ENCODE peak calls at places on chromosomes 12 and 14, in six cellular contexts. Z, V, N, F, J and C are unnamed samples.

GRCh38 chr14:76810953-76811400 is 1.7 kb downstream of the ANGEL1 start:
- DNase-seq in N (peak; percentile 37), J (peak; percentile 15), V (peak; percentile 57), F (peak; percentile 35), Z (peak; percentile 68), C (no peak)

GRCh38 chr14:21846227-21846885 is 172.7 kb upstream of the OR4E1 start:
- DNase-seq in N (peak; percentile 39), Z (peak; percentile 52), F (peak; percentile 16), J (peak; percentile 61), V (peak; percentile 52), C (peak; percentile 30)

GRCh38 chr14:78399316-78399889 is 229.2 kb downstream of the NRXN3 start:
- DNase-seq in J (no peak), V (peak; percentile 36), Z (peak; percentile 37), F (no peak), N (no peak), C (no peak)

GRCh38 chr12:75706786-75707605 is 195.6 kb upstream of the KRR1 start:
- DNase-seq in V (no peak), Z (no peak), F (no peak), N (no peak), J (no peak), C (no peak)

GRCh38 chr12:93380480-93381121 is 2.9 kb downstream of the NUDT4 start:
- DNase-seq in J (no peak), N (peak; percentile 40), V (peak; percentile 63), F (no peak), Z (peak; percentile 67), C (no peak)

GRCh38 chr14:76699209-76699608 is 62.1 kb upstream of the VASH1 start:
- DNase-seq in F (no peak), V (no peak), N (no peak), J (no peak), Z (no peak), C (no peak)

GRCh38 chr12:124819080-124819479 is 44.6 kb downstream of the SCARB1 start:
- DNase-seq in Z (no peak), N (no peak), F (no peak), J (no peak), V (no peak), C (no peak)

GRCh38 chr12:105229446-105229845 is 6.5 kb downstream of the APPL2 start:
- DNase-seq in F (no peak), J (no peak), N (no peak), V (no peak), Z (peak; percentile 18), C (no peak)

GRCh38 chr14:101049942-101050341 is 146.4 kb upstream of the RTL1 start:
- DNase-seq in J (no peak), N (no peak), Z (no peak), F (peak; percentile 19), V (no peak), C (no peak)

GRCh38 chr12:19198272-19198671 is 68.7 kb downstream of the PLEKHA5 start:
- DNase-seq in F (no peak), V (peak; percentile 80), N (peak; percentile 32), Z (peak; percentile 81), J (no peak), C (no peak)

GRCh38 chr14:72129283-72129682 is 197.1 kb downstream of the RGS6 start:
- DNase-seq in Z (no peak), J (no peak), V (peak; percentile 16), F (peak; percentile 71), N (no peak), C (no peak)

GRCh38 chr12:124381454-124382207 is 86.7 kb downstream of the RFLNA start:
- DNase-seq in V (peak; percentile 91), N (peak; percentile 93), F (peak; percentile 91), J (no peak), Z (no peak), C (no peak)

DNA sequence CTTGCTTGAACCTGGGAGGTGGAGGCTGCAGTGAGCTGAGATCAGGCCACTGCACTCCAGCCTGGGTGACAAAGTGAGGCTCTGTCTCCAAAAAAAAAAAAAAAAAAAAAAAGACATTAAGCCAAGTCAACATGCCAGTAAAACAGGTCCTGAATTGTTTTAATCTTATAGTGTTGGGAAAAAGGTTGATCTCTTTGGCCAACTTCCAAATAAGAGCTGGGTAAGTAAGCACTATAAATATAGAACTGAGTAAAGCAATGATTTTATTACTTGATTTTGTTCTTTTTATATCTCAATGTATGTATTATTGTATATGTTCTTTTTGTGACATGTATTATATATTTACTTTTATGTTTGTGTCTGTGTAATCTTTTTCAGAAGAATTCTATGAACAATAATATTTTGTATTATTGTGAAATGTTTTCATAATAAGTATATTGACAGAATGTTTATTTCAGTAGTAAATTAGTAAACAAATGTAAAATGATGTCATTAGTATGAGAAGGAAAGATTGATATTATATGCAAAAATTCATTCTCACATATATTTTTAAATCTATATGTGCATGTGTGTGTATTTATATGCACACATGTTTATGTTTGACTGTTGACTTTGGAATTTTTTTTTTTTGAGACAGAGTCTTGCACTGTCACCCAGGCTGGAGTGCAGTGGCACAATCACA is 9.6 kb upstream of the AKAP6 start:
- DNase-seq in J (no peak), V (peak; percentile 84), Z (no peak), N (no peak), F (no peak), C (no peak)
- H3K27ac ChIP-seq in J (no peak overlapping the region), V (no peak overlapping the region), Z (no peak overlapping the region), N (no peak overlapping the region), F (no peak overlapping the region), C (no peak overlapping the region)

DNA sequence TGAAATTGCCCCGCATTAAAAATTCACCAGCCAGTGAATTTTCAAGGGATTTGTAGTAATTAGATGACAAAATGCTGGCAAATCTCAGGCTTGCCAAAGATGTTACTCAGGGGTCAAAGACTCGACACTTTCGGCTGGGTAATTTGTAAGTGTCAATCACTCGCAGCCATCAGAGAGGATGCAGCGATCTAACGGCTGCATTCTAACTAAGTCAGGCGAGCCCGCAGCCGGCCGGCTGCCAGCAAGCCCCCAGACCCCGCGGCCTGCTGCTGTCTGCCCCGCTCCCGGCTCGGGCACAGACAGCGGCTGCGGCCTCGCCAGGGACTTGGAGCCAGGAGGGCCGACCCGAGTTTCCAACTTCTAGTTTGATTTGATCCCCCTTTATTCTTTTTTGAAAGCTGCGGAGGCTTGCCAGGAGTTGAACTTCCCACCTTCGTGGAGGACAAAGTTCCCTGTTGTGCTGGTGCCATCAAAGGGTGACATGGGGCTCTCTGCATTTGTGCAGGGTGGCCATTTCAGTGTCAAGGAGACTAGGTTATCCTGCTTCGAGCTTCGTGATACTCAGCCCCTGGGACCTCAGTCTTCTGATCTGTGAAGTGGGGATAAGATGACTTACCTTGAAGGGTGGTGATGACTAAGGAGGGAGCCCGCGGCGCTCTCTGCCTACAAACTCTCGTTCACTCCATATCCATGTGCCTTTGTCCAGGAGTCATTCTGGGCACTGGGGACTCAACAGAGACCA is 169.9 kb downstream of the RBM19 start:
- DNase-seq in V (no peak), N (no peak), Z (no peak), F (no peak), J (no peak), C (no peak)
- H3K4me3 ChIP-seq in V (no peak overlapping the region), N (no peak overlapping the region), Z (no peak overlapping the region), F (no peak overlapping the region), J (no peak overlapping the region), C (no peak overlapping the region)

DNA sequence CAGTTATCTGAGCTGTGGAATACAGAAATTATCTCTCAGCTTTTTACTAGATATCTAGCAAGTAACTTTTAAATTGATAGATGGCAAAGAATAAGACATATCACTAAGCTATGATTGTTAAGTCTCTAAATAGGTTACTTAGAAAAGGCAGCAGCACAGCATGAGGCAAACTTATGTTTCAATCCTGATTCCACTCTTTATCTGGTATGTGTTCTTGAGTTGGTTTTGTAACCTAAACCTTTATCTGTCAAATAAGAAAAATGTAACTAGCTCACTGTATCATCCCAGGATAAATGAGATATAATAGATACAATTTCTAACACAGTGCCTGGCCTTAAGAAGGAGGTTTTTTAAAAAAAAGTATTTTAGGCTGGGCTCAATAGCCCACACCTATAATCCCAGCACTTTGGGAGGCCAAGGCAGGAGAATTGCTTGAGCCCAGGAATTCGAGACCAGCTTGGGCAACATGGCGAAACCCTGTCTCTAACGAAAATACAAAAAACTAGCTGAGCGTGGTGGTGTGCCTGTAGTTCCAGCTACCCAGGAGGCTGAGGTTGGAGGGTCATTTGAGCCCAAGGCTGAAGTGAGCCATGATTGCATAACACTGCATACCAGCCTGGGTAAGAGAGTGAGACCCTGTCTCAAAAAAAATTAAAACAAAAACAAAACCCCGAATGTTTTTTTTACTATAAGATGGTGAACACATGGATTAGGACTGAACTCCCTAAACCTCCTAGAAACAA is 56.8 kb downstream of the HEATR5A start:
- DNase-seq in Z (no peak), F (no peak), N (no peak), J (no peak), V (no peak), C (no peak)
- H3K4me1 ChIP-seq in Z (no peaks in the 10 kb centered on the region), F (no peaks in the 10 kb centered on the region), N (peaks cover 10% of the 10 kb centered on the region), J (no peaks in the 10 kb centered on the region), V (peaks cover 21% of the 10 kb centered on the region), C (no peaks in the 10 kb centered on the region)

GRCh38 chr12:4290011-4290790 is 16.6 kb downstream of the CCND2 start:
- DNase-seq in F (no peak), Z (no peak), N (no peak), V (no peak), J (no peak), C (no peak)
- H3K27ac ChIP-seq in F (no peak overlapping the region), Z (no peak overlapping the region), N (no peak overlapping the region), V (no peak overlapping the region), J (no peak overlapping the region), C (peak overlapping the region; percentile 12)

DNA sequence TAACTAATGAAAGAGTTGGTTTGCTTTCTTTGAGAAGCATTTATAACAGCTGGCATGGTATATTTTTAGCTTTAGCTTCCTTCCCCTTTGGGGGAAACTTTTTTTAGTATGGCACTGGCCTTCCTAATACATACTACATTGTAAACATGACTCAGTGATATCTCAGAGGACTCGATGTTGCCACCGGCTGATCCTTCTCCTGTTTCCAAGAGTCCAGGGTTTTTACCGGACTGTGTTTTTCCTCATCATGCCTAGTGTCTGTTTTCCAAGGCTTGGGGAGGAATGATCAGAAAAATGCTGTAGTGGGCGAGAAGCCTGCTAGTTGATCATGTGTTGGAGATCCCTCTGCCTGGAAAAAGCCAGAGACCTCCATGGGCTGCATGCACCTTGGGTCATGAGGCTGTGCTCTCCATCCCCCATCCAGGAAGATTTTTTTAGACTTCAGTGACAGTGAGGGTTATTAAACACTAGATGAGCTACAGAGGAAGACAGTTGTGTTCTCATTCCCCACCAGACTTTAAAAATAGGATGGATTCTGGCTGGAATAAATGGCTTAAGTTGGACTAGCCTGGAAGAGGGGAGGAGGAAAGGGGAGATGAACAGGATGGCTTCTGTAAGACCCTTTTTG is 145.6 kb downstream of the SAMD4A start:
- DNase-seq in J (no peak), F (no peak), V (peak; percentile 62), Z (no peak), N (no peak), C (no peak)
- H3K4me3 ChIP-seq in J (no peak overlapping the region), F (no peak overlapping the region), V (no peak overlapping the region), Z (no peak overlapping the region), N (no peak overlapping the region), C (no peak overlapping the region)

DNA sequence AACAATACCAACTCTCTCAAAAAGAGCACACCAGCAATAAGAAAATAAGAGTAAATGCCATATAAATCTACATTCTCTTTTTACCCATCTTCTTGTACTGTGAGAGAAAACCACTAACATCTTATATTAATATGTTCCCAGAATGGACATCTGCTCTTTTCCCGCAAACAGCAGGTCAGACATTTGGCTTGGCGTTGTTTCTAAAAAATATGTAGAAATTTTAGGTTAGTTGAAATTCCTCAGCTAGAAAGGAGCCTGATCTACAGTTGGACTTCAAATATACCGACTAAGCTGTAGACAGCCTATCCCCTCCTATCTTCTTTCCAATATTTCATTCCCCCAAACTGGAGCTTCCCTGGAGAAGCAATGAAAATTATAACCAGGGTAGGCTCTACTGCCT is 88.7 kb downstream of the PPP2R5E start:
- DNase-seq in F (no peak), V (no peak), N (no peak), Z (no peak), J (no peak), C (no peak)
- H3K4me1 ChIP-seq in F (peaks cover 38% of the 10 kb centered on the region), V (no peaks in the 10 kb centered on the region), N (peaks cover 15% of the 10 kb centered on the region), Z (no peaks in the 10 kb centered on the region), J (no peaks in the 10 kb centered on the region), C (no peaks in the 10 kb centered on the region)

GRCh38 chr14:105087963-105088811 is 23.0 kb upstream of the GPR132 start:
- DNase-seq in Z (peak; percentile 87), N (peak; percentile 95), V (peak; percentile 72), F (peak; percentile 49), J (peak; percentile 11), C (no peak)
- H3K27ac ChIP-seq in Z (no peak overlapping the region), N (peak overlapping the region; percentile 100), V (no peak overlapping the region), F (peak overlapping the region; percentile 62), J (no peak overlapping the region), C (no peak overlapping the region)